ENCODE peak calls at places on chromosomes 12 and 14, in eight cellular contexts. Q is pulmonary artery endothelial cell; L is Caki2; F is A172; M is stimulated activated CD4-positive, alpha-beta T cell treated with anti-CD3 and anti-CD28 coated beads, TNF-alpha, amount 100 ng/mL, for 4 hours; G is GM20000; U is T-helper 2 cell; H is CD8-positive, alpha-beta T cell. O is an unnamed sample.

GRCh38 chr14:101738921-101739320 is 22.6 kb upstream of the PPP2R5C start:
- DNase-seq in L (no peak), M (no peak), Q (no peak), H (no peak), U (no peak), F (no peak), G (no peak), O (no peak)

GRCh38 chr14:104877066-104877805 is 12.2 kb downstream of the CEP170B start:
- DNase-seq in G (no peak), M (no peak), U (no peak), Q (no peak), H (no peak), L (no peak), F (no peak), O (no peak)

GRCh38 chr12:112239020-112239419 is 113.7 kb downstream of the TRAFD1 start:
- DNase-seq in F (no peak), L (no peak), G (no peak), Q (no peak), U (no peak), M (no peak), H (no peak), O (no peak)

GRCh38 chr12:117189725-117190209 is 503 bp downstream of the FBXO21 start:
- DNase-seq in U (peak), M (no peak), Q (no peak), F (peak), G (peak), H (peak), L (peak), O (no peak)

GRCh38 chr12:8699714-8700113 is 1.9 kb downstream of the RIMKLB start:
- DNase-seq in H (no peak), M (no peak), G (no peak), U (no peak), L (no peak), F (no peak), Q (no peak), O (no peak)

GRCh38 chr12:132168311-132169031 is 24.2 kb downstream of the NOC4L start:
- DNase-seq in Q (no peak), F (no peak), G (no peak), L (no peak), H (no peak), U (no peak), M (no peak), O (no peak)

GRCh38 chr14:74634964-74635363 is 22.9 kb upstream of the LTBP2 start:
- DNase-seq in L (no peak), H (no peak), Q (no peak), F (no peak), G (no peak), U (no peak), M (no peak), O (no peak)

GRCh38 chr14:50363734-50364113 is 33.0 kb downstream of the CDKL1 start:
- DNase-seq in H (peak), F (no peak), G (peak), U (no peak), Q (no peak), L (no peak), M (peak), O (no peak)

GRCh38 chr14:48586099-48586498 is 910.7 kb upstream of the MDGA2 start:
- DNase-seq in G (no peak), L (no peak), F (no peak), H (no peak), M (no peak), Q (no peak), U (no peak), O (no peak)

GRCh38 chr12:92827836-92828431 is 101.2 kb downstream of the EEA1 start:
- DNase-seq in Q (peak), U (no peak), G (peak), M (peak), L (peak), H (no peak), F (peak), O (peak)

GRCh38 chr12:47841910-47842309 is 22.2 kb upstream of the HDAC7 start:
- DNase-seq in H (no peak), G (no peak), M (no peak), L (no peak), F (no peak), U (no peak), Q (no peak), O (no peak)

GRCh38 chr12:25458047-25458552 is 95.0 kb downstream of the LMNTD1 start:
- DNase-seq in L (peak), F (peak), U (no peak), M (no peak), H (no peak), G (no peak), Q (peak), O (peak)

GRCh38 chr12:123928274-123928865 is 44.3 kb downstream of the CCDC92 start:
- DNase-seq in U (no peak), G (no peak), M (no peak), H (no peak), Q (no peak), L (no peak), F (no peak), O (no peak)

GRCh38 chr12:3745152-3745551 is 7.8 kb downstream of the CRACR2A start:
- DNase-seq in M (no peak), F (no peak), H (no peak), Q (no peak), L (no peak), G (no peak), U (no peak), O (no peak)

O was measured in glomerular endothelial cell.